ENCODE peak calls at places on chromosomes 7 and 10, in six cellular contexts. H is breast epithelium, Z is HCT116, S is upper lobe of left lung, O is HL-60, R is spleen. E is an unnamed sample.
A peak's percentile ranks its signal among the peaks of the same experiment; 100 is the strongest.

GRCh38 chr10:124997791-124998623 is 56.1 kb downstream of the ZRANB1 start:
- DNase-seq in O (no peak), H (peak; percentile 20), S (peak; percentile 17), Z (no peak), R (peak; percentile 66), E (no peak)

GRCh38 chr7:78712111-78712510 is 741.4 kb downstream of the MAGI2 start:
- DNase-seq in O (no peak), H (no peak), Z (no peak), R (no peak), S (no peak), E (no peak)

GRCh38 chr7:51246258-51247245 is 70.1 kb downstream of the COBL start:
- DNase-seq in S (no peak), Z (no peak), H (no peak), R (no peak), O (no peak), E (no peak)

GRCh38 chr10:44462338-44462914 is 77.5 kb upstream of the CXCL12 start:
- DNase-seq in Z (no peak), S (no peak), H (no peak), O (no peak), R (no peak), E (no peak)

GRCh38 chr7:117282239-117282812 is 40.5 kb downstream of the WNT2 start:
- DNase-seq in R (no peak), H (no peak), Z (no peak), S (no peak), O (no peak), E (no peak)

GRCh38 chr10:131983780-131984179 is 2.1 kb upstream of the BNIP3 start:
- DNase-seq in H (no peak), R (peak; percentile 10), O (no peak), Z (no peak), S (no peak), E (no peak)

GRCh38 chr10:53209941-53210611 is 437.5 kb upstream of the MBL2 start:
- DNase-seq in H (no peak), Z (no peak), R (no peak), O (no peak), S (no peak), E (no peak)

GRCh38 chr10:3781458-3782098 is 3.4 kb downstream of the KLF6 start:
- DNase-seq in R (peak; percentile 93), Z (no peak), O (no peak), H (peak; percentile 54), S (peak; percentile 76), E (no peak)

GRCh38 chr7:149289856-149290255 is 27.9 kb downstream of the ZNF783 start:
- DNase-seq in H (no peak), O (no peak), Z (no peak), R (peak; percentile 63), S (no peak), E (no peak)

GRCh38 chr7:33300742-33301141 is 171.4 kb downstream of the BBS9 start:
- DNase-seq in S (no peak), R (no peak), Z (no peak), H (no peak), O (no peak), E (no peak)

GRCh38 chr10:26211781-26212444 is 4.7 kb upstream of the GAD2 start:
- DNase-seq in R (no peak), H (no peak), S (no peak), O (no peak), Z (no peak), E (no peak)

GRCh38 chr7:114082934-114083647 is 164.3 kb upstream of the PPP1R3A start:
- DNase-seq in S (no peak), Z (no peak), O (no peak), R (peak; percentile 72), H (no peak), E (no peak)

GRCh38 chr7:143884978-143885559 is 16.9 kb downstream of the TCAF1 start:
- DNase-seq in H (no peak), O (no peak), R (peak; percentile 75), S (no peak), Z (no peak), E (peak; percentile 63)

GRCh38 chr10:115093286-115093775 is at the start of gene ATRNL1:
- DNase-seq in Z (no peak), R (peak; percentile 79), S (no peak), H (no peak), O (no peak), E (peak; percentile 41)

GRCh38 chr7:74494076-74494548 is 40.4 kb downstream of the GTF2IRD1 start:
- DNase-seq in Z (no peak), H (no peak), O (no peak), R (no peak), S (no peak), E (no peak)

GRCh38 chr10:88086187-88086954 is 222.9 kb downstream of the PTEN start:
- DNase-seq in R (no peak), Z (no peak), S (no peak), O (no peak), H (no peak), E (no peak)

GRCh38 chr7:90169891-90170290 is 15.6 kb downstream of the STEAP1 start:
- DNase-seq in Z (no peak), S (no peak), H (no peak), O (no peak), R (no peak), E (no peak)

GRCh38 chr7:128767475-128768110 is 8.0 kb downstream of the OPN1SW start:
- DNase-seq in H (no peak), R (no peak), S (no peak), O (no peak), Z (no peak), E (no peak)

GRCh38 chr10:87845624-87846377 is 17.5 kb downstream of the KLLN start:
- DNase-seq in Z (peak; percentile 77), O (no peak), R (no peak), S (no peak), H (no peak), E (no peak)

GRCh38 chr10:126373982-126374381 is 14.3 kb downstream of the ADAM12 start:
- DNase-seq in S (no peak), Z (no peak), R (no peak), H (no peak), O (no peak), E (no peak)

GRCh38 chr10:75542902-75543301 is 111.5 kb downstream of the LRMDA start:
- DNase-seq in O (no peak), R (no peak), Z (no peak), S (no peak), H (peak; percentile 18), E (no peak)

GRCh38 chr10:95832216-95833037 is 75.3 kb upstream of the CC2D2B start:
- DNase-seq in O (no peak), S (no peak), Z (no peak), H (no peak), R (peak; percentile 77), E (no peak)

DNA sequence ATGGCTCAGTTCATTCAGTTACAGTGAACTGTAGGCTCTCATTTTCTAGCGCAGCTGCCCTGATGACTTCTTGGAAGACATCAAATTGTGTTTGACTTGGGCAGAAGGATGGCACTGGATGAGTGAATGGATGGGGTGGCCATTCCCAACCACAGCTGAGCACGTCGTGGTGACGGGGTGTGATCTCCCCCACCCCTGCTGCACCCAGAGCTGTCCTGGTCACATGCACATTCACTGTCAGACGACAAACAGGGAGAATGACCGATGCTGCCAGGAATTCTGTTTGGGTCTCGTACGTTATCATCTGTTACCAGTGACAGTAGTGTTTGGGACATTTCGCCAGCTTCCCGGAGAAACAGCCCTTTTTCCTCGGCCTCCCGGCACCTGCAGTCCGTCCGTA is 623.2 kb downstream of the SDK1 start:
- DNase-seq in R (no peak), O (no peak), H (no peak), Z (no peak), S (no peak), E (no peak)
- TF ChIP-seq POLR2AphosphoS5 in R (no peak), O (no peak), H (no peak), Z (no peak), S (no peak), E (no peak)

GRCh38 chr7:151045967-151046366 is 2.4 kb upstream of the ASIC3 start:
- DNase-seq in H (no peak), S (no peak), R (no peak), O (no peak), Z (no peak), E (no peak)

GRCh38 chr7:151047979-151048763 is at the start of gene ASIC3:
- DNase-seq in R (no peak), Z (no peak), O (no peak), H (no peak), S (no peak), E (no peak)

GRCh38 chr7:151048911-151049463 is 656 bp downstream of the ASIC3 start:
- DNase-seq in S (no peak), H (no peak), R (no peak), Z (no peak), O (no peak), E (no peak)

GRCh38 chr7:151045262-151045661 is 3.1 kb upstream of the ASIC3 start:
- DNase-seq in O (no peak), H (no peak), Z (no peak), R (no peak), S (no peak), E (no peak)

DNA sequence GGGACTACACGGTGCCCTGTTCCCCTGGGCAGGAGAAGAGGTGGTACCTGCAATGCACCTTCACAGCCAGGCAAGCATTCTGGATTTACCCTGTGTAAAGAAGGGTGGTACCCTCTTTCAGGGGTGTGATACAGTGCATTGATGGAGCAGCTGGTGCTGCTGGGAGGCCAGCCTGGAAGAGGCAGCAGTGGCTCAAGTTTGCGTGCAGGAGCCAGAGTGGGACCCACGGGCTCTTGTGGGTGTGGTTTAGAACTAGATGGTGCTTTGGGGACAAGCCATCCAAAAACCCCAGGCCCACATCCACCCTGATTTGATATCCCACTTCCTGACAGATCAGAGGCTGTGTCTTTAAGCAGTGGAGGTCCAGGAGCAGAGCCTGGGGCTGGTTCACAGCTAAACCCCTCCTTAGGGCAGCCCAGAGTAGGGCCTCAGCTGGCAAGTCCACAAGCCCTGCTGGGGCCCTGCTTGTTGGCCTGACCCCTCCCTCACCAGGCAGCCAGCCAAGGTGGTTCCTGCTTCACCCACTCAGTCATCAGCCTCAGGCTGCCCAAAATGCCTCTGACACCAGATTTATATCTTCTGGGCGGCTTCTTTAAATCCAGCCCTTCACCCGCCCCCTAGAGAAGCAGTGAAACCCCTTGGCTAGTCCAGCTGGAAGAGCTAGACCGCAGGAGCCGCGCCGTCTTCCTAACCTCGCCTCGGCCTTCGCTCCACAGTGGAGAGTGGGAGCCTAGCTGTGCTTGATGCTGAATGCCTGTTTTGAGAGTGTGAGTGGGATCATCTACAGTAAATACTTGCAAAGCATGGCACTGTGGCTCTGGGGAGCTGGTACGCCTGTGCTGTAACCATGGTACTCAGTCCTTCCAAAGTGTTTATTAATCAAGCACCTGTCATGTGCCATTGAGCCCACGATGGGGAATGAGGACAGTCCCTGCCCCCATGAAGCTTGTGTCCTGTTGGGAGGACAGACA is 1.4 kb upstream of the ASIC3 start:
- DNase-seq in R (no peak), H (no peak), S (no peak), Z (no peak), O (no peak), E (no peak)
- TF ChIP-seq POLR2AphosphoS5 in R (no peak), H (no peak), S (no peak), Z (no peak), O (no peak), E (no peak)

DNA sequence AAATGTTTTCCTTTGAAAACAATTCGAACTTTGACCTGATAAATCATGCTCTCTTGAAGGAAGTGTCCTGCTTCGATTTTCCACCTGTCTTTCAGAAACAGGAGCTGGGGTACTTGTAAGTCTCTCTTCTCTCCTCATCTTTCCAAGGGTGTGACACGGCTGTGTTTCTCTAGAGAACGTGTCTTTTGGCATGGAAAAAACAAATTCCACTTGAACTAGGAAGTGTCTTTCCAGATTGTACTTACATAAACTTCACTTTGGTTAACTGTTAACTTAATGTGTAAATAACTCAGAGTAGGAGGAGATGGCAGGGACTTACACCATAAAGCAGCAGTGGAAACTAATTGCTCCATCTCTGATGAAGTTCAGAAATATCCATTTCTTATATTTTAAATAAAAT is 4.2 kb upstream of the CALCR start:
- DNase-seq in H (no peak), Z (no peak), R (no peak), O (no peak), S (no peak), E (no peak)
- TF ChIP-seq POLR2AphosphoS5 in H (no peak), Z (no peak), R (no peak), O (no peak), S (no peak), E (no peak)

GRCh38 chr10:5608608-5609270 is 57.7 kb downstream of the ASB13 start:
- DNase-seq in R (no peak), O (no peak), S (no peak), H (no peak), Z (no peak), E (no peak)
- TF ChIP-seq POLR2AphosphoS5 in R (no peak), O (no peak), S (no peak), H (no peak), Z (no peak), E (no peak)